ENCODE peak calls at places on chromosome X, in seven cellular contexts. X is endothelial cell; H is lower lobe of right lung; L is kidney tubule cell; Q is epithelial cell of esophagus; A is brain microvascular endothelial cell; I is stimulated activated naive CD4-positive, alpha-beta T cell. W is an unnamed sample.

GRCh38 chrX:30533261-30533660 is 44.3 kb downstream of the TASL start:
- DNase-seq in X (no peak), I (no peak), A (no peak), Q (peak; percentile 41), L (peak; percentile 33), H (no peak), W (peak; percentile 52)

GRCh38 chrX:26160301-26160700 is at the start of gene MAGEB6B:
- DNase-seq in Q (no peak), I (no peak), A (no peak), H (no peak), X (no peak), L (no peak), W (no peak)

GRCh38 chrX:123590842-123591491 is 141.9 kb downstream of the THOC2 start:
- DNase-seq in L (peak; percentile 77), A (no peak), H (no peak), Q (peak; percentile 70), X (no peak), I (no peak), W (peak; percentile 73)

GRCh38 chrX:118943102-118943501 is 31.3 kb upstream of the LONRF3 start:
- DNase-seq in I (no peak), L (no peak), Q (no peak), X (no peak), H (no peak), A (no peak), W (no peak)

GRCh38 chrX:129823115-129823514 is 20.6 kb downstream of the ZDHHC9 start:
- DNase-seq in X (peak; percentile 27), I (peak; percentile 27), L (peak; percentile 38), H (no peak), A (no peak), Q (peak; percentile 28), W (peak; percentile 38)

GRCh38 chrX:54979432-54979831 is 14.6 kb downstream of the PFKFB1 start:
- DNase-seq in L (no peak), A (no peak), I (no peak), X (no peak), Q (no peak), H (no peak), W (no peak)

GRCh38 chrX:37684426-37684825 is 1.2 kb upstream of the XK start:
- DNase-seq in L (no peak), H (no peak), Q (no peak), I (no peak), A (no peak), X (no peak), W (no peak)

GRCh38 chrX:141405486-141405877 is 163.2 kb upstream of the SPANXC start:
- DNase-seq in Q (peak; percentile 71), A (peak; percentile 2), L (peak; percentile 54), X (no peak), H (no peak), I (no peak), W (peak; percentile 55)

GRCh38 chrX:13220916-13221315 is 98.9 kb downstream of the ATXN3L start:
- DNase-seq in L (peak; percentile 93), I (no peak), X (no peak), A (peak; percentile 49), Q (peak; percentile 84), H (no peak), W (peak; percentile 93)

W was measured in amniotic epithelial cell.